ENCODE peak calls at places on chromosomes 16 and 17, in six cellular contexts. J is heart right ventricle, U is T47D, S is NCI-H446, Y is mammary epithelial cell, Q is brain pericyte. X is an unnamed sample.
A peak's percentile ranks its signal among the peaks of the same experiment; 100 is the strongest.

GRCh38 chr17:35731239-35731931 is at the start of gene RASL10B:
- DNase-seq in J (peak; percentile 65), U (peak; percentile 91), S (peak; percentile 47), Y (no peak), Q (no peak), X (peak; percentile 31)

GRCh38 chr16:78177927-78178326 is 78.5 kb downstream of the WWOX start:
- DNase-seq in J (no peak), U (no peak), S (no peak), Y (no peak), Q (no peak), X (no peak)

GRCh38 chr16:19119564-19119963 is 5.8 kb downstream of the ITPRIPL2 start:
- DNase-seq in J (no peak), U (no peak), S (no peak), Y (peak; percentile 81), Q (no peak), X (peak; percentile 91)

GRCh38 chr17:70774339-70775110 is 605.2 kb downstream of the KCNJ2 start:
- DNase-seq in J (no peak), U (no peak), S (no peak), Y (no peak), Q (no peak), X (no peak)

GRCh38 chr16:82041542-82041941 is 6.5 kb downstream of the HSD17B2 start:
- DNase-seq in J (no peak), U (no peak), S (no peak), Y (no peak), Q (no peak), X (no peak)

GRCh38 chr17:30905742-30906100 is 317 bp downstream of the TEFM start:
- DNase-seq in J (no peak), U (peak; percentile 29), S (no peak), Y (no peak), Q (no peak), X (no peak)

GRCh38 chr16:57906385-57907316 is 64.3 kb downstream of the CNGB1 start:
- DNase-seq in J (peak; percentile 25), U (no peak), S (no peak), Y (no peak), Q (no peak), X (no peak)

GRCh38 chr17:43547189-43547550 is 1.0 kb upstream of the ETV4 start:
- DNase-seq in J (no peak), U (no peak), S (no peak), Y (peak; percentile 7), Q (no peak), X (no peak)

GRCh38 chr16:5607169-5607568 is 509.6 kb upstream of the EEF2KMT start:
- DNase-seq in J (no peak), U (no peak), S (no peak), Y (no peak), Q (no peak), X (no peak)

GRCh38 chr17:29624586-29624985 is 1.9 kb upstream of the CORO6 start:
- DNase-seq in J (no peak), U (no peak), S (no peak), Y (no peak), Q (no peak), X (no peak)

GRCh38 chr16:75820672-75821071 is 94.4 kb upstream of the CPHXL start:
- DNase-seq in J (no peak), U (no peak), S (no peak), Y (peak; percentile 74), Q (no peak), X (no peak)

GRCh38 chr17:79612468-79613194 is 1.8 kb upstream of the RBFOX3 start:
- DNase-seq in J (no peak), U (peak; percentile 85), S (peak; percentile 88), Y (peak; percentile 29), Q (no peak), X (peak; percentile 5)